ENCODE peak calls at places on chromosomes 5 and 9, in nine cellular contexts. One of them, this sample, is unnamed.

GRCh38 chr5:134004626-134005414 is at the start of gene VDAC1:
- DNase-seq in K562: peak; percentile 94
- DNase-seq in breast epithelium: peak; percentile 64
- DNase-seq in tibial nerve: peak; percentile 50
- DNase-seq in ovary: peak; percentile 87
- DNase-seq in adrenal gland: peak; percentile 85
- DNase-seq in IMR-90: peak; percentile 88
- DNase-seq in endothelial cell of umbilical vein: peak; percentile 85
- DNase-seq in spleen: peak; percentile 94
- DNase-seq in this sample: peak; percentile 84

GRCh38 chr9:107667269-107667681 is 177.7 kb upstream of the KLF4 start:
- DNase-seq in K562: no peak
- DNase-seq in breast epithelium: no peak
- DNase-seq in tibial nerve: no peak
- DNase-seq in ovary: no peak
- DNase-seq in adrenal gland: no peak
- DNase-seq in IMR-90: peak; percentile 6
- DNase-seq in endothelial cell of umbilical vein: peak; percentile 22
- DNase-seq in spleen: no peak
- DNase-seq in this sample: no peak

GRCh38 chr5:140673187-140673976 is at the start of gene DND1:
- DNase-seq in K562: peak; percentile 35
- DNase-seq in breast epithelium: no peak
- DNase-seq in tibial nerve: no peak
- DNase-seq in ovary: peak; percentile 44
- DNase-seq in adrenal gland: no peak
- DNase-seq in IMR-90: no peak
- DNase-seq in endothelial cell of umbilical vein: no peak
- DNase-seq in spleen: no peak
- DNase-seq in this sample: no peak

GRCh38 chr9:124551472-124552339 is 44.5 kb upstream of the NR5A1 start:
- DNase-seq in K562: peak; percentile 63
- DNase-seq in breast epithelium: no peak
- DNase-seq in tibial nerve: no peak
- DNase-seq in ovary: peak; percentile 31
- DNase-seq in adrenal gland: no peak
- DNase-seq in IMR-90: peak; percentile 73
- DNase-seq in endothelial cell of umbilical vein: peak; percentile 59
- DNase-seq in spleen: no peak
- DNase-seq in this sample: no peak

GRCh38 chr9:110977259-110977709 is 61.0 kb downstream of the LPAR1 start:
- DNase-seq in K562: no peak
- DNase-seq in breast epithelium: peak; percentile 27
- DNase-seq in tibial nerve: no peak
- DNase-seq in ovary: no peak
- DNase-seq in adrenal gland: no peak
- DNase-seq in IMR-90: peak; percentile 91
- DNase-seq in endothelial cell of umbilical vein: peak; percentile 77
- DNase-seq in spleen: no peak
- DNase-seq in this sample: no peak

GRCh38 chr5:61966991-61967390 is 339.0 kb upstream of the KIF2A start:
- DNase-seq in K562: no peak
- DNase-seq in breast epithelium: no peak
- DNase-seq in tibial nerve: no peak
- DNase-seq in ovary: no peak
- DNase-seq in adrenal gland: no peak
- DNase-seq in IMR-90: no peak
- DNase-seq in endothelial cell of umbilical vein: no peak
- DNase-seq in spleen: no peak
- DNase-seq in this sample: no peak

GRCh38 chr9:69857131-69857530 is 36.5 kb downstream of the CFAP95 start:
- DNase-seq in K562: no peak
- DNase-seq in breast epithelium: no peak
- DNase-seq in tibial nerve: no peak
- DNase-seq in ovary: no peak
- DNase-seq in adrenal gland: no peak
- DNase-seq in IMR-90: peak; percentile 76
- DNase-seq in endothelial cell of umbilical vein: peak; percentile 67
- DNase-seq in spleen: no peak
- DNase-seq in this sample: no peak

GRCh38 chr5:95984287-95984938 is 22.8 kb upstream of the ELL2 start:
- DNase-seq in K562: no peak
- DNase-seq in breast epithelium: no peak
- DNase-seq in tibial nerve: no peak
- DNase-seq in ovary: no peak
- DNase-seq in adrenal gland: no peak
- DNase-seq in IMR-90: peak; percentile 61
- DNase-seq in endothelial cell of umbilical vein: peak; percentile 7
- DNase-seq in spleen: no peak
- DNase-seq in this sample: no peak

GRCh38 chr5:150092159-150092787 is 5.9 kb upstream of the CSF1R start:
- DNase-seq in K562: no peak
- DNase-seq in breast epithelium: no peak
- DNase-seq in tibial nerve: no peak
- DNase-seq in ovary: no peak
- DNase-seq in adrenal gland: no peak
- DNase-seq in IMR-90: no peak
- DNase-seq in endothelial cell of umbilical vein: no peak
- DNase-seq in spleen: no peak
- DNase-seq in this sample: no peak

GRCh38 chr9:94799578-94800264 is 73.2 kb downstream of the AOPEP start:
- DNase-seq in K562: no peak
- DNase-seq in breast epithelium: no peak
- DNase-seq in tibial nerve: no peak
- DNase-seq in ovary: no peak
- DNase-seq in adrenal gland: no peak
- DNase-seq in IMR-90: peak; percentile 75
- DNase-seq in endothelial cell of umbilical vein: peak; percentile 91
- DNase-seq in spleen: no peak
- DNase-seq in this sample: no peak

GRCh38 chr5:32805966-32806626 is 95.0 kb downstream of the NPR3 start:
- DNase-seq in K562: no peak
- DNase-seq in breast epithelium: no peak
- DNase-seq in tibial nerve: no peak
- DNase-seq in ovary: no peak
- DNase-seq in adrenal gland: no peak
- DNase-seq in IMR-90: peak; percentile 94
- DNase-seq in endothelial cell of umbilical vein: no peak
- DNase-seq in spleen: no peak
- DNase-seq in this sample: no peak
- TF ChIP-seq POLR2A in K562: no peak
- TF ChIP-seq POLR2A in breast epithelium: no peak
- TF ChIP-seq POLR2A in tibial nerve: no peak
- TF ChIP-seq POLR2A in ovary: no peak
- TF ChIP-seq POLR2A in adrenal gland: peak; percentile 38
- TF ChIP-seq POLR2A in IMR-90: peak; percentile 32
- TF ChIP-seq POLR2A in endothelial cell of umbilical vein: no peak
- TF ChIP-seq POLR2A in spleen: no peak
- TF ChIP-seq POLR2A in this sample: no peak

DNA sequence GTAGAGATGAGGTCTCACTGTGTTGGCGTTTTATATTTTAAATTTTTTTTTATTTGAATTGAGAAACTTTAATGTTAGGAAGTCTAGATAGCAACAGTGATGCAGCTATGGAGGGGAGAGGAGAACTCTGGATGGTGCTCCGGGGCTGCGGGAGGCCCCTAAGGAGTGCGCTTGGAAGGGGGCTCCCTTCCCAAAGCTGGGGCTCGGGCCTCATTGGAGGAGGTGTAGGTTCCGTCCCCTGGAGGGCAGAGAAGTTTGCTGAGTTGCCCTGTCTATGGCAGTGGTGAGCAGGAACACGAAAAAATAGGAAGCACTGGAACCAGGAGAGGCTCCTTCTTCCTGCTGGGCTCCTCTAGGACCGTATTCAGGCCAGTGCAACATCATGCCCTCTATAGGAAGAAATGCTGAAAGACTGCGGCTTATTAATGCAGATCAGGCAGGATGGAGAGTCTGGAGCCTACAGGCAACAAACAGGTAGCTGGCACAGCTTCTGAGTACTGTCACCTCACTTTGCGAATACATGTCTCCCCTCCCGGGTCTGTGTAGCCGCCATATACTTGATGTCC is 16.1 kb downstream of the AHRR start:
- DNase-seq in K562: no peak
- DNase-seq in breast epithelium: peak; percentile 7
- DNase-seq in tibial nerve: no peak
- DNase-seq in ovary: no peak
- DNase-seq in adrenal gland: no peak
- DNase-seq in IMR-90: peak; percentile 45
- DNase-seq in endothelial cell of umbilical vein: peak; percentile 24
- DNase-seq in spleen: no peak
- DNase-seq in this sample: no peak
- TF ChIP-seq CTCF in K562: peak; percentile 49
- TF ChIP-seq CTCF in breast epithelium: no peak
- TF ChIP-seq CTCF in tibial nerve: no peak
- TF ChIP-seq CTCF in ovary: no peak
- TF ChIP-seq CTCF in adrenal gland: no peak
- TF ChIP-seq CTCF in IMR-90: peak; percentile 48
- TF ChIP-seq CTCF in endothelial cell of umbilical vein: peak; percentile 27
- TF ChIP-seq CTCF in spleen: no peak
- TF ChIP-seq CTCF in this sample: no peak

GRCh38 chr9:21031818-21032203 is 371 bp upstream of the HACD4 start:
- DNase-seq in K562: no peak
- DNase-seq in breast epithelium: no peak
- DNase-seq in tibial nerve: no peak
- DNase-seq in ovary: no peak
- DNase-seq in adrenal gland: peak; percentile 16
- DNase-seq in IMR-90: no peak
- DNase-seq in endothelial cell of umbilical vein: no peak
- DNase-seq in spleen: no peak
- DNase-seq in this sample: no peak

GRCh38 chr9:21028476-21028875 is 3.0 kb downstream of the HACD4 start:
- DNase-seq in K562: no peak
- DNase-seq in breast epithelium: no peak
- DNase-seq in tibial nerve: no peak
- DNase-seq in ovary: no peak
- DNase-seq in adrenal gland: no peak
- DNase-seq in IMR-90: peak; percentile 69
- DNase-seq in endothelial cell of umbilical vein: no peak
- DNase-seq in spleen: no peak
- DNase-seq in this sample: no peak

GRCh38 chr9:21030389-21031035 is 928 bp downstream of the HACD4 start:
- DNase-seq in K562: no peak
- DNase-seq in breast epithelium: no peak
- DNase-seq in tibial nerve: no peak
- DNase-seq in ovary: no peak
- DNase-seq in adrenal gland: no peak
- DNase-seq in IMR-90: peak; percentile 12
- DNase-seq in endothelial cell of umbilical vein: peak; percentile 35
- DNase-seq in spleen: no peak
- DNase-seq in this sample: no peak

GRCh38 chr9:21029661-21030060 is 1.8 kb downstream of the HACD4 start:
- DNase-seq in K562: no peak
- DNase-seq in breast epithelium: no peak
- DNase-seq in tibial nerve: no peak
- DNase-seq in ovary: no peak
- DNase-seq in adrenal gland: no peak
- DNase-seq in IMR-90: no peak
- DNase-seq in endothelial cell of umbilical vein: no peak
- DNase-seq in spleen: no peak
- DNase-seq in this sample: no peak

DNA sequence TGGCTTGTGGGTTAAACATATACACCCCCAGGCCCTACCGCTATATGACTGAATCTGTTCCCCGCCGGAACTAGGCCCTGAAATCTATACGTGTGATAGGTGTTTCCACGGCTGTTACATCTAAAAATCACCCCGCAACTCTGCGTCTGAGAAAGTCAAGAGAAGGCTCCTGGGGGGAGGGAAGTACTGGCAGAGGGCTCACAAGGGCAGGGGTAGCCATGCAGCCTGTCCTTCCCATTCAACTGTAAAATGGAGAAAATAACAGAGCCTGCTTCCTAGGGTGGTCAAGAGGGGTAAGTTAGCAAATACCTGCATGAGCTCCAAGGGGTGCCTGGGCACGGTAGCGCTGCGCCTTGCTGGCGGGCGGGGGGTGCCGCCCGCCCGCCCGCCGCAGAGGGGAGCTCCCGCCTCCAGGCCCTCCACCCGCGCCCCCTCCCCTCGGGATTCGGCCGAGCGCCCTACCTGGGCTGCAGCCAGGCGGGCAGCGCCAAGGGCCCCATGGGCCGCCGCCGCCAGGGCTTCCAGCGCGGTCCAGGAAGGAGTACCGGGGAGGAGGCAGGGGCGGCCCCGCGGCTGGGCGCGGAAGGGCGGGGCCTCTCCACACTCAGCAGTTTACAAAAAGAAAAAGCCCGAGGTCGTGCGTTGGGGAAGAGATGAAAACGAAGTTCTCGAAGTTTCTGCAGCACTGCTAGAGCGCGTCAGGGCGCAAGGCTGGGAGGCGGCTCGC is at the start of gene HACD4:
- DNase-seq in K562: no peak
- DNase-seq in breast epithelium: peak; percentile 31
- DNase-seq in tibial nerve: no peak
- DNase-seq in ovary: peak; percentile 74
- DNase-seq in adrenal gland: peak; percentile 59
- DNase-seq in IMR-90: peak; percentile 12
- DNase-seq in endothelial cell of umbilical vein: peak; percentile 13
- DNase-seq in spleen: peak; percentile 94
- DNase-seq in this sample: peak; percentile 61
- H3K4me3 ChIP-seq in K562: no peak within 1 kb of the TSS
- H3K4me3 ChIP-seq in breast epithelium: peak within 1 kb of the TSS; percentile 58
- H3K4me3 ChIP-seq in tibial nerve: peak within 1 kb of the TSS; percentile 76
- H3K4me3 ChIP-seq in ovary: peak within 1 kb of the TSS; percentile 52
- H3K4me3 ChIP-seq in adrenal gland: peak within 1 kb of the TSS; percentile 71
- H3K4me3 ChIP-seq in IMR-90: peak within 1 kb of the TSS; percentile 33
- H3K4me3 ChIP-seq in endothelial cell of umbilical vein: peak within 1 kb of the TSS; percentile 37
- H3K4me3 ChIP-seq in spleen: peak within 1 kb of the TSS; percentile 62
- H3K4me3 ChIP-seq in this sample: peak within 1 kb of the TSS; percentile 67

GRCh38 chr9:137167113-137167751 is 2.6 kb downstream of the LRRC26 start:
- DNase-seq in K562: peak; percentile 41
- DNase-seq in breast epithelium: no peak
- DNase-seq in tibial nerve: no peak
- DNase-seq in ovary: no peak
- DNase-seq in adrenal gland: no peak
- DNase-seq in IMR-90: no peak
- DNase-seq in endothelial cell of umbilical vein: no peak
- DNase-seq in spleen: no peak
- DNase-seq in this sample: no peak

GRCh38 chr9:137164370-137165249 is 5.2 kb downstream of the LRRC26 start:
- DNase-seq in K562: peak; percentile 10
- DNase-seq in breast epithelium: no peak
- DNase-seq in tibial nerve: no peak
- DNase-seq in ovary: no peak
- DNase-seq in adrenal gland: no peak
- DNase-seq in IMR-90: no peak
- DNase-seq in endothelial cell of umbilical vein: no peak
- DNase-seq in spleen: no peak
- DNase-seq in this sample: no peak

GRCh38 chr9:137167752-137168574 is 1.9 kb downstream of the LRRC26 start:
- DNase-seq in K562: peak; percentile 69
- DNase-seq in breast epithelium: no peak
- DNase-seq in tibial nerve: no peak
- DNase-seq in ovary: peak; percentile 39
- DNase-seq in adrenal gland: no peak
- DNase-seq in IMR-90: no peak
- DNase-seq in endothelial cell of umbilical vein: no peak
- DNase-seq in spleen: no peak
- DNase-seq in this sample: no peak

GRCh38 chr9:137165250-137165836 is 4.5 kb downstream of the LRRC26 start:
- DNase-seq in K562: no peak
- DNase-seq in breast epithelium: no peak
- DNase-seq in tibial nerve: no peak
- DNase-seq in ovary: no peak
- DNase-seq in adrenal gland: no peak
- DNase-seq in IMR-90: no peak
- DNase-seq in endothelial cell of umbilical vein: no peak
- DNase-seq in spleen: no peak
- DNase-seq in this sample: no peak

GRCh38 chr9:137166242-137167112 is 3.4 kb downstream of the LRRC26 start:
- DNase-seq in K562: no peak
- DNase-seq in breast epithelium: no peak
- DNase-seq in tibial nerve: no peak
- DNase-seq in ovary: no peak
- DNase-seq in adrenal gland: no peak
- DNase-seq in IMR-90: no peak
- DNase-seq in endothelial cell of umbilical vein: no peak
- DNase-seq in spleen: no peak
- DNase-seq in this sample: no peak
- TF ChIP-seq POLR2A in K562: no peak
- TF ChIP-seq POLR2A in breast epithelium: no peak
- TF ChIP-seq POLR2A in tibial nerve: no peak
- TF ChIP-seq POLR2A in ovary: no peak
- TF ChIP-seq POLR2A in adrenal gland: no peak
- TF ChIP-seq POLR2A in IMR-90: no peak
- TF ChIP-seq POLR2A in endothelial cell of umbilical vein: no peak
- TF ChIP-seq POLR2A in spleen: no peak
- TF ChIP-seq POLR2A in this sample: no peak